ENCODE peak calls at places on chromosomes 3 and 15, in ten cellular contexts. C is prostate gland, T is left ventricle myocardium inferior, O is stomach, J is body of pancreas, V is neural progenitor cell, F is PC-3, H is suprapubic skin, R is pancreas, G is colonic mucosa. X is an unnamed sample. For H3K4me1, the result is how much of the 10 kb centered on the place peaks cover.

GRCh38 chr3:119463171-119464169 is at the start of gene TMEM39A:
- DNase-seq in T (peak), H (peak), C (peak), R (peak), G (peak), J (peak), V (peak), F (peak), O (peak), X (peak)

GRCh38 chr3:181859518-181859917 is 147.8 kb downstream of the SOX2 start:
- DNase-seq in V (no peak), C (no peak), H (no peak), R (no peak), O (no peak), T (no peak), J (no peak), G (no peak), F (no peak), X (no peak)

GRCh38 chr3:195866686-195867511 is 41.5 kb downstream of the TNK2 start:
- DNase-seq in F (no peak), G (no peak), C (no peak), V (no peak), J (no peak), H (no peak), O (no peak), T (no peak), R (no peak), X (no peak)

GRCh38 chr15:86167816-86168215 is 88.1 kb downstream of the AGBL1 start:
- DNase-seq in C (no peak), F (no peak), O (no peak), H (no peak), V (no peak), J (no peak), T (no peak), R (no peak), G (no peak), X (no peak)

GRCh38 chr15:36362508-36362907 is 216.9 kb upstream of the CDIN1 start:
- DNase-seq in V (no peak), H (no peak), J (no peak), G (no peak), R (no peak), C (no peak), F (no peak), O (no peak), T (no peak), X (no peak)

GRCh38 chr3:53502737-53503136 is 8.3 kb downstream of the CACNA1D start:
- DNase-seq in R (no peak), C (no peak), V (no peak), O (no peak), G (no peak), H (no peak), T (no peak), J (no peak), F (no peak), X (no peak)

GRCh38 chr3:73868688-73869315 is 244.1 kb upstream of the PDZRN3 start:
- DNase-seq in H (no peak), F (peak), O (peak), R (peak), V (peak), C (peak), J (peak), T (no peak), G (peak), X (no peak)

GRCh38 chr3:172562881-172563835 is 39.9 kb upstream of the TNFSF10 start:
- DNase-seq in R (no peak), J (no peak), O (no peak), V (no peak), C (peak), T (no peak), H (no peak), G (peak), F (peak), X (no peak)

GRCh38 chr3:139339219-139339906 is 4.5 kb upstream of the MRPS22 start:
- DNase-seq in T (no peak), O (no peak), J (no peak), R (no peak), V (no peak), G (no peak), F (no peak), H (no peak), C (no peak), X (no peak)

GRCh38 chr3:157531301-157531660 is 28.1 kb upstream of the VEPH1 start:
- DNase-seq in F (peak), J (no peak), R (no peak), V (no peak), T (no peak), G (no peak), O (no peak), H (no peak), C (no peak), X (no peak)

GRCh38 chr3:141544697-141545096 is 57.9 kb downstream of the RASA2 start:
- DNase-seq in C (no peak), V (no peak), F (no peak), T (no peak), H (no peak), G (peak), J (no peak), R (no peak), O (no peak), X (no peak)

GRCh38 chr3:28698706-28699105 is 350.1 kb upstream of the AZI2 start:
- DNase-seq in F (no peak), R (no peak), V (no peak), G (no peak), H (no peak), O (no peak), C (no peak), T (no peak), J (no peak), X (no peak)

GRCh38 chr3:19250959-19251610 is 102.8 kb downstream of the KCNH8 start:
- DNase-seq in R (no peak), F (no peak), G (no peak), C (no peak), O (no peak), J (peak), H (no peak), V (peak), T (no peak), X (no peak)

GRCh38 chr3:114221165-114221880 is 16.1 kb downstream of the ZNF80 start:
- DNase-seq in J (no peak), O (no peak), F (no peak), T (peak), C (no peak), G (no peak), R (no peak), H (no peak), V (no peak), X (no peak)

GRCh38 chr3:37645801-37646380 is 215.8 kb upstream of the CTDSPL start:
- DNase-seq in G (no peak), J (no peak), H (no peak), T (no peak), V (no peak), O (no peak), F (no peak), C (no peak), R (no peak), X (no peak)

GRCh38 chr3:25265284-25265683 is 162.8 kb upstream of the RARB start:
- DNase-seq in T (no peak), R (no peak), H (no peak), O (no peak), V (no peak), F (no peak), J (no peak), G (no peak), C (no peak), X (no peak)

GRCh38 chr3:22308866-22309265 is 557.9 kb upstream of the ZNF385D start:
- DNase-seq in V (no peak), R (no peak), G (no peak), H (no peak), C (no peak), O (no peak), F (no peak), T (no peak), J (no peak), X (no peak)

GRCh38 chr3:17360991-17361390 is 381.4 kb downstream of the TBC1D5 start:
- DNase-seq in J (no peak), R (no peak), H (no peak), O (no peak), V (no peak), F (no peak), T (no peak), G (no peak), C (no peak), X (no peak)

GRCh38 chr3:42747581-42747980 is 25.5 kb downstream of the CCDC13 start:
- DNase-seq in T (no peak), O (no peak), G (no peak), R (no peak), C (no peak), J (no peak), F (no peak), V (no peak), H (no peak), X (no peak)

GRCh38 chr15:77497942-77498361 is 77.3 kb downstream of the HMG20A start:
- DNase-seq in H (no peak), R (no peak), V (no peak), C (no peak), T (no peak), J (no peak), O (no peak), F (no peak), G (no peak), X (no peak)

GRCh38 chr3:35263477-35263876 is 375.8 kb upstream of the ARPP21 start:
- DNase-seq in T (no peak), O (no peak), G (no peak), F (peak), R (no peak), J (no peak), V (no peak), H (no peak), C (no peak), X (no peak)

GRCh38 chr3:78873641-78874040 is 894.2 kb downstream of the ROBO1 start:
- DNase-seq in V (no peak), J (no peak), G (no peak), T (no peak), F (peak), O (no peak), H (no peak), R (no peak), C (no peak), X (no peak)

GRCh38 chr3:37243811-37244748 is 69.7 kb upstream of the LRRFIP2 start:
- DNase-seq in F (peak), O (peak), V (peak), C (peak), G (peak), H (peak), R (peak), J (peak), T (peak), X (peak)

GRCh38 chr3:48404440-48405342 is 25.2 kb downstream of the PLXNB1 start:
- DNase-seq in F (no peak), J (peak), T (no peak), V (no peak), H (peak), O (peak), R (peak), C (peak), G (no peak), X (no peak)

GRCh38 chr3:12993623-12994356 is 79.4 kb downstream of the IQSEC1 start:
- DNase-seq in R (peak), H (peak), T (no peak), O (peak), V (peak), F (peak), C (no peak), J (peak), G (peak), X (no peak)

GRCh38 chr3:197736010-197736490 is 654 bp downstream of the RUBCN start:
- DNase-seq in C (no peak), F (no peak), T (no peak), R (no peak), O (peak), G (peak), J (no peak), V (peak), H (no peak), X (no peak)

GRCh38 chr3:37526511-37526910 is 335.2 kb upstream of the CTDSPL start:
- DNase-seq in O (no peak), C (peak), G (no peak), R (no peak), V (no peak), F (no peak), J (no peak), H (no peak), T (peak), X (peak)

GRCh38 chr3:71955549-71956373 is 170.8 kb upstream of the PROK2 start:
- DNase-seq in R (peak), O (peak), V (peak), T (peak), J (peak), G (peak), C (peak), H (peak), F (peak), X (peak)

GRCh38 chr15:92848852-92849598 is 51.1 kb upstream of the CHD2 start:
- DNase-seq in F (no peak), O (no peak), R (no peak), C (no peak), J (no peak), T (no peak), V (no peak), H (no peak), G (no peak), X (no peak)

GRCh38 chr3:144921710-144922109 is 950.1 kb downstream of the DIPK2A start:
- DNase-seq in H (no peak), C (no peak), T (no peak), J (no peak), F (no peak), O (no peak), R (no peak), V (no peak), G (no peak), X (no peak)

GRCh38 chr3:48398701-48399386 is 26.8 kb downstream of the FBXW12 start:
- DNase-seq in F (no peak), T (no peak), V (no peak), G (no peak), R (no peak), H (no peak), J (peak), O (no peak), C (no peak), X (peak)

DNA sequence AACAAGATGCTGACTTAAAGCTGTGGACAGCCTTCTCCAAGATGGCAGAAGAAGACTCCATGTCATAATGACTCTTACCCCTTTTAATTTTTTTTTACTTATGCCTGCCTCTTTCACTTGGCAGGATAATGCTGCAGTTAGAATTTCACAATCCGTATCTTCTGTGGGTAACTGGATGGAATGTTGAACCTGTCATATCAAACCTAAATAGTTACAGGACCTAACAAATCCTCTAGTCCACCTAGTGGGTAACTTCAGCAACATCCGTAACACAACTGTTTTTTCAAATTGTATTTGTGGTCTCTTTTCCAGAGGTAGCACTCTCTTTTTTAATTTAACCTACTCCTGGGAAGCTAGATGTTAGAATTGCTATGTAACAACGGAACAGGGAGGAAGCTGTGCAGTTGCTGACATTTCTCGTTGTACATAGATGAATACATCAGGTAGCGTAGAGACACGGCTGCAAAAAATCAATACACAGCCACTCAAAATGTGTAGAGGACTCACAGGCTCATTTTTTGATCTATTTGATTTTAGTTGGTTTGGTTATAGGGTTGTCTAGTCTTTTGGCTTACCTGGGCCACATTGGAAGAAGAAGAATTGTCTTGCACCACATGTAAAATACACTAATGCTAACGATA is 43.9 kb upstream of the TRPM1 start:
- DNase-seq in C (no peak), V (no peak), O (no peak), R (no peak), H (no peak), J (no peak), F (peak), T (no peak), G (no peak), X (no peak)
- TF ChIP-seq CTCF in C (no peak), V (peak), O (no peak), R (no peak), H (no peak), J (peak), F (peak), T (no peak), G (no peak), X (no peak)

GRCh38 chr3:183211390-183211789 is 41.7 kb upstream of the B3GNT5 start:
- DNase-seq in C (no peak), J (peak), R (peak), G (no peak), H (peak), V (no peak), F (no peak), T (peak), O (peak), X (no peak)

GRCh38 chr3:183212096-183212495 is 41.0 kb upstream of the B3GNT5 start:
- DNase-seq in C (no peak), T (no peak), R (no peak), F (no peak), J (no peak), H (no peak), G (no peak), O (no peak), V (no peak), X (no peak)

GRCh38 chr3:183210862-183211341 is 42.2 kb upstream of the B3GNT5 start:
- DNase-seq in H (no peak), R (no peak), F (peak), V (no peak), G (no peak), C (no peak), J (no peak), O (no peak), T (no peak), X (no peak)

GRCh38 chr3:183208260-183208659 is 44.8 kb upstream of the B3GNT5 start:
- DNase-seq in R (no peak), H (no peak), V (no peak), C (no peak), J (no peak), G (no peak), T (no peak), F (no peak), O (no peak), X (no peak)

DNA sequence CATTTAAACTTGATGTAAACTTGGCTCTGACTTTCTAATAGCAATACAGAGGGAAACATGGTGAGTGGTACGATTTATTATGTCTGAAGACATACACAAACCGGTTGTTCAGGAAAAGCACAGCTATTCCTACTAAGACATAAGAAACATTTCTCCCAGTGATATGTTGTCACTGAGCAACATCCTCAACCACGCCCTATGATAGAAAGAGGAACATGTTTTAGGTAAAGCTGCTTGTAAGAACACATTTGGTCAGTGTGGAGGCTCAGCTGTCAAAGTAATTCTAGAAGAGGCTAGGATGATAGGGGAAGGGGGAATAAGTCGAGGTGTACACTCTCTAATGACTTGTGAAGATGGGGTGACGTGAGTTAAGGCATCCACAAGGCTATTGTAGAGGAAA is 42.7 kb upstream of the B3GNT5 start:
- DNase-seq in H (no peak), F (peak), R (no peak), O (no peak), C (no peak), J (no peak), V (no peak), G (no peak), T (no peak), X (no peak)
- H3K4me1 ChIP-seq in H (under half), F (under half), R (under half), O (under half), C (under half), J (under half), V (under half), G (under half), T (under half), X (under half)

GRCh38 chr15:87357608-87358007 is 898.9 kb downstream of the NTRK3 start:
- DNase-seq in G (no peak), J (no peak), O (no peak), F (no peak), C (no peak), T (no peak), H (no peak), V (no peak), R (no peak), X (no peak)
- H3K27ac ChIP-seq in G (no peak), J (no peak), O (no peak), F (no peak), C (no peak), T (no peak), H (no peak), V (no peak), R (no peak), X (no peak)

GRCh38 chr3:4492240-4493007 is 724 bp upstream of the ITPR1 start:
- DNase-seq in R (peak), T (peak), C (peak), G (peak), J (peak), O (peak), F (peak), V (peak), H (peak), X (peak)
- TF ChIP-seq CTCF in R (no peak), T (no peak), C (no peak), G (no peak), J (no peak), O (no peak), F (peak), V (peak), H (no peak), X (no peak)

GRCh38 chr15:60574801-60575631 is 96.1 kb upstream of the ICE2 start:
- DNase-seq in R (no peak), F (no peak), T (no peak), V (no peak), J (no peak), G (no peak), H (no peak), C (no peak), O (no peak), X (no peak)

GRCh38 chr15:60573936-60574335 is 95.0 kb upstream of the ICE2 start:
- DNase-seq in T (no peak), O (no peak), G (no peak), H (no peak), J (no peak), F (no peak), C (no peak), V (no peak), R (no peak), X (no peak)

GRCh38 chr15:60576515-60576914 is 97.6 kb upstream of the ICE2 start:
- DNase-seq in V (no peak), G (no peak), R (no peak), T (no peak), H (no peak), C (no peak), O (no peak), J (no peak), F (no peak), X (no peak)

GRCh38 chr15:60572462-60573214 is 93.7 kb upstream of the ICE2 start:
- DNase-seq in C (no peak), G (no peak), V (no peak), R (no peak), T (no peak), F (no peak), O (no peak), H (no peak), J (no peak), X (no peak)

DNA sequence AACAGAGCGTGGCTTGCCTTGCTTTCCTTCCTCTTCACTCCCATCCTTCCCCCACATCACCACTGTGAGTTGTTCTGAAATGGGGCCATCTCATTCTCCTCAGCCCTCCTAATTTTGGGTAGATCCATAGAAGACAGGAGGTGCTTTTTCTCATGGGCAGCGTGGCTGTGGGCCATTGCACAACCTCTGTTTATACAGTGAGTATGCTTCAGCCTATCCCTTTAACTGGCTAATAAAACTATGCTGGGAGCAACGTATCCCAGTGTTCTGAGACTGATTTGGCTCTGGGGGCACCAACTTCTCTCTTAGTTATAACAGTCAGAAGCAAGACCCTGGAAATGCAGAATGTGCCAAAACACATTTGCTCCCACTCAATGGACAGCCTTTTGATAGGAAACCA is 97.1 kb upstream of the ICE2 start:
- DNase-seq in C (peak), G (no peak), V (peak), H (no peak), R (no peak), O (no peak), J (no peak), T (no peak), F (peak), X (no peak)
- H3K4me1 ChIP-seq in C (under half), G (under half), V (under half), H (under half), R (under half), O (half or more), J (half or more), T (half or more), F (under half), X (under half)

GRCh38 chr3:190533511-190534282 is 19.8 kb downstream of the IL1RAP start:
- DNase-seq in V (no peak), F (peak), G (peak), R (no peak), T (peak), O (no peak), C (peak), H (peak), J (peak), X (peak)

GRCh38 chr3:190534986-190535385 is 21.1 kb downstream of the IL1RAP start:
- DNase-seq in H (no peak), F (peak), R (no peak), T (no peak), G (no peak), V (no peak), J (no peak), O (no peak), C (no peak), X (no peak)

GRCh38 chr3:190537131-190537530 is 23.2 kb downstream of the IL1RAP start:
- DNase-seq in T (no peak), H (no peak), G (no peak), R (no peak), C (no peak), O (no peak), V (no peak), F (no peak), J (no peak), X (no peak)

GRCh38 chr3:190532626-190533155 is 18.8 kb downstream of the IL1RAP start:
- DNase-seq in V (no peak), R (no peak), F (no peak), T (no peak), H (no peak), C (no peak), O (no peak), G (no peak), J (no peak), X (no peak)

GRCh38 chr3:190534386-190534785 is 20.5 kb downstream of the IL1RAP start:
- DNase-seq in T (no peak), V (no peak), J (no peak), F (no peak), G (no peak), H (no peak), O (no peak), R (no peak), C (no peak), X (no peak)
- H3K27ac ChIP-seq in T (peak), V (no peak), J (no peak), F (no peak), G (no peak), H (peak), O (no peak), R (no peak), C (peak), X (peak)

GRCh38 chr15:100765458-100766224 is 114.0 kb upstream of the ALDH1A3 start:
- DNase-seq in J (peak), R (no peak), G (no peak), F (no peak), H (no peak), T (no peak), C (no peak), O (no peak), V (no peak), X (no peak)
- TF ChIP-seq CTCF in J (no peak), R (no peak), G (no peak), F (no peak), H (no peak), T (no peak), C (no peak), O (no peak), V (no peak), X (no peak)